ENCODE peak calls at places on chromosomes 16 and 17, in ten cellular contexts. K, U, D, P, S, O, E, R, V and X are unnamed samples.

GRCh38 chr17:76812248-76812647 is 56.0 kb upstream of the MGAT5B start:
- DNase-seq in K (no peak), U (no peak), D (no peak), P (no peak), S (no peak), O (no peak), E (no peak), R (no peak), V (no peak), X (no peak)

GRCh38 chr16:67454852-67455251 is 23.9 kb downstream of the HSD11B2 start:
- DNase-seq in K (no peak), U (no peak), D (no peak), P (no peak), S (no peak), O (no peak), E (no peak), R (no peak), V (no peak), X (no peak)

GRCh38 chr16:1019234-1019933 is 37.8 kb downstream of the SOX8 start:
- DNase-seq in K (no peak), U (no peak), D (no peak), P (no peak), S (peak; percentile 81), O (peak; percentile 54), E (no peak), R (peak; percentile 14), V (no peak), X (no peak)

GRCh38 chr16:3223913-3224515 is 10.9 kb downstream of the ZNF200 start:
- DNase-seq in K (no peak), U (no peak), D (no peak), P (no peak), S (no peak), O (no peak), E (no peak), R (no peak), V (no peak), X (no peak)

GRCh38 chr16:396199-396598 is 800 bp upstream of the NME4 start:
- DNase-seq in K (no peak), U (no peak), D (no peak), P (no peak), S (no peak), O (peak; percentile 91), E (no peak), R (no peak), V (no peak), X (no peak)

GRCh38 chr17:28532063-28532960 is 20.1 kb downstream of the UNC119 start:
- DNase-seq in K (no peak), U (no peak), D (no peak), P (no peak), S (no peak), O (no peak), E (no peak), R (no peak), V (no peak), X (no peak)

GRCh38 chr16:81615833-81616232 is 163.3 kb upstream of the PLCG2 start:
- DNase-seq in K (no peak), U (no peak), D (no peak), P (no peak), S (no peak), O (no peak), E (no peak), R (no peak), V (no peak), X (no peak)

GRCh38 chr16:49556252-49557069 is 182.9 kb downstream of the C16orf78 start:
- DNase-seq in K (no peak), U (no peak), D (peak; percentile 63), P (no peak), S (no peak), O (no peak), E (peak; percentile 25), R (no peak), V (no peak), X (no peak)

GRCh38 chr16:78072275-78072674 is 27.2 kb upstream of the WWOX start:
- DNase-seq in K (no peak), U (no peak), D (no peak), P (no peak), S (no peak), O (no peak), E (no peak), R (no peak), V (no peak), X (no peak)

GRCh38 chr17:58310511-58311428 is 17.8 kb downstream of the TSPOAP1 start:
- DNase-seq in K (no peak), U (no peak), D (no peak), P (no peak), S (peak; percentile 47), O (no peak), E (peak; percentile 4), R (no peak), V (no peak), X (peak; percentile 77)

GRCh38 chr16:997440-998051 is 16.0 kb downstream of the SOX8 start:
- DNase-seq in K (no peak), U (no peak), D (no peak), P (no peak), S (peak; percentile 73), O (no peak), E (peak; percentile 38), R (peak; percentile 60), V (no peak), X (no peak)

GRCh38 chr17:63039342-63039741 is 73.3 kb downstream of the TANC2 start:
- DNase-seq in K (no peak), U (no peak), D (no peak), P (no peak), S (no peak), O (peak; percentile 65), E (no peak), R (no peak), V (no peak), X (no peak)

GRCh38 chr16:69240336-69240735 is 53.4 kb downstream of the SNTB2 start:
- DNase-seq in K (no peak), U (no peak), D (no peak), P (no peak), S (no peak), O (no peak), E (no peak), R (no peak), V (no peak), X (no peak)

GRCh38 chr17:47301161-47301560 is 22.6 kb upstream of the EFCAB13 start:
- DNase-seq in K (no peak), U (no peak), D (no peak), P (no peak), S (no peak), O (no peak), E (no peak), R (no peak), V (no peak), X (no peak)

GRCh38 chr16:69339289-69340094 is at the start of the genes COG8 and NIP7:
- DNase-seq in K (peak; percentile 82), U (peak; percentile 89), D (peak; percentile 98), P (peak; percentile 91), S (peak; percentile 96), O (peak; percentile 98), E (peak; percentile 85), R (peak; percentile 98), V (peak; percentile 76), X (no peak)

GRCh38 chr17:3799181-3799627 is 1.8 kb downstream of the ITGAE start:
- DNase-seq in K (no peak), U (no peak), D (no peak), P (no peak), S (no peak), O (no peak), E (no peak), R (no peak), V (no peak), X (no peak)

GRCh38 chr17:36742267-36743000 is 141.1 kb downstream of the MRM1 start:
- DNase-seq in K (no peak), U (no peak), D (no peak), P (no peak), S (peak; percentile 75), O (no peak), E (no peak), R (no peak), V (no peak), X (no peak)

GRCh38 chr17:58572846-58573245 is 58.4 kb upstream of the MTMR4 start:
- DNase-seq in K (no peak), U (no peak), D (peak; percentile 30), P (no peak), S (no peak), O (no peak), E (no peak), R (no peak), V (no peak), X (no peak)

GRCh38 chr17:73323622-73324455 is 12.0 kb upstream of the CDC42EP4 start:
- DNase-seq in K (no peak), U (no peak), D (no peak), P (no peak), S (no peak), O (no peak), E (no peak), R (peak; percentile 78), V (no peak), X (no peak)

GRCh38 chr17:74071280-74071679 is 132.2 kb upstream of the RPL38 start:
- DNase-seq in K (no peak), U (no peak), D (no peak), P (no peak), S (no peak), O (no peak), E (no peak), R (no peak), V (no peak), X (no peak)

GRCh38 chr16:4081035-4081434 is 35.2 kb downstream of the ADCY9 start:
- DNase-seq in K (no peak), U (no peak), D (no peak), P (no peak), S (no peak), O (no peak), E (no peak), R (no peak), V (no peak), X (no peak)

GRCh38 chr16:53785044-53785443 is 81.1 kb downstream of the FTO start:
- DNase-seq in K (no peak), U (no peak), D (no peak), P (no peak), S (no peak), O (no peak), E (no peak), R (no peak), V (no peak), X (no peak)

GRCh38 chr16:66735891-66736290 is 15.5 kb downstream of the DYNC1LI2 start:
- DNase-seq in K (no peak), U (no peak), D (no peak), P (no peak), S (no peak), O (no peak), E (no peak), R (peak; percentile 79), V (no peak), X (no peak)

GRCh38 chr17:37490638-37491614 is 1.2 kb downstream of the DUSP14 start:
- DNase-seq in K (no peak), U (no peak), D (peak; percentile 33), P (no peak), S (no peak), O (peak; percentile 35), E (no peak), R (peak; percentile 91), V (no peak), X (no peak)

GRCh38 chr17:9768381-9768934 is 22.9 kb downstream of the DHRS7C start:
- DNase-seq in K (no peak), U (no peak), D (peak; percentile 50), P (no peak), S (no peak), O (peak; percentile 24), E (no peak), R (peak; percentile 20), V (no peak), X (no peak)

GRCh38 chr17:50884354-50885311 is 18.5 kb upstream of the TOB1 start:
- DNase-seq in K (no peak), U (no peak), D (no peak), P (no peak), S (no peak), O (no peak), E (no peak), R (peak; percentile 63), V (no peak), X (peak; percentile 77)

GRCh38 chr16:9316615-9317014 is 225.2 kb downstream of the HAPSTR1 start:
- DNase-seq in K (no peak), U (no peak), D (no peak), P (no peak), S (no peak), O (peak; percentile 69), E (no peak), R (no peak), V (no peak), X (no peak)

GRCh38 chr16:30173054-30173453 is 10.3 kb upstream of the CORO1A start:
- DNase-seq in K (no peak), U (no peak), D (no peak), P (no peak), S (no peak), O (no peak), E (no peak), R (no peak), V (no peak), X (no peak)